ENCODE peak calls at places on chromosomes 4 and X, in nine cellular contexts. C is upper lobe of left lung, B is lower leg skin, U is MCF 10A, W is GM12865, K is AG04450, R is right lobe of liver, E is HCT116, V is WTC11. M is an unnamed sample.

GRCh38 chrX:144219035-144219434 is 335.2 kb downstream of the UBE2NL start:
- DNase-seq in C (no peak), B (no peak), U (peak), W (no peak), K (no peak), R (peak), E (no peak), V (no peak), M (no peak)

GRCh38 chr4:116598980-116599789 is 486.2 kb downstream of the TRAM1L1 start:
- DNase-seq in C (peak), B (no peak), U (no peak), W (no peak), K (no peak), R (peak), E (no peak), V (no peak), M (no peak)

GRCh38 chr4:77699731-77700210 is 94.2 kb downstream of the CXCL13 start:
- DNase-seq in C (no peak), B (no peak), U (peak), W (no peak), K (peak), R (no peak), E (no peak), V (peak), M (no peak)

GRCh38 chrX:6151971-6152370 is 76.7 kb downstream of the NLGN4X start:
- DNase-seq in C (no peak), B (no peak), U (no peak), W (no peak), K (no peak), R (no peak), E (no peak), V (no peak), M (no peak)

GRCh38 chrX:11792461-11793421 is 34.7 kb downstream of the MSL3 start:
- DNase-seq in C (no peak), B (no peak), U (no peak), W (peak), K (no peak), R (no peak), E (no peak), V (no peak), M (no peak)

GRCh38 chrX:15221321-15221720 is 48.6 kb downstream of the ASB9 start:
- DNase-seq in C (no peak), B (no peak), U (no peak), W (no peak), K (no peak), R (no peak), E (no peak), V (no peak), M (no peak)

GRCh38 chr4:152581536-152582160 is 45.8 kb upstream of the FBXW7 start:
- DNase-seq in C (no peak), B (no peak), U (no peak), W (no peak), K (no peak), R (no peak), E (no peak), V (no peak), M (no peak)

GRCh38 chr4:153577053-153577452 is 107.0 kb upstream of the TLR2 start:
- DNase-seq in C (no peak), B (no peak), U (no peak), W (no peak), K (no peak), R (no peak), E (no peak), V (no peak), M (no peak)

GRCh38 chrX:20143539-20143938 is 1.9 kb upstream of the EIF1AX start:
- DNase-seq in C (no peak), B (no peak), U (no peak), W (peak), K (no peak), R (no peak), E (no peak), V (no peak), M (no peak)

GRCh38 chrX:49208399-49208798 is 8.4 kb upstream of the SYP start:
- DNase-seq in C (no peak), B (no peak), U (no peak), W (no peak), K (no peak), R (no peak), E (no peak), V (no peak), M (no peak)

GRCh38 chr4:54050214-54050904 is 14.0 kb downstream of the CHIC2 start:
- DNase-seq in C (no peak), B (no peak), U (no peak), W (no peak), K (peak), R (no peak), E (no peak), V (no peak), M (no peak)

GRCh38 chr4:42420120-42420519 is 22.8 kb downstream of the SHISA3 start:
- DNase-seq in C (no peak), B (no peak), U (no peak), W (no peak), K (no peak), R (no peak), E (no peak), V (no peak), M (no peak)

GRCh38 chrX:68060506-68061205 is 372.6 kb downstream of the OPHN1 start:
- DNase-seq in C (no peak), B (no peak), U (no peak), W (no peak), K (no peak), R (no peak), E (no peak), V (peak), M (no peak)

GRCh38 chrX:14064632-14065432 is 35.1 kb upstream of the GEMIN8 start:
- DNase-seq in C (no peak), B (no peak), U (peak), W (no peak), K (no peak), R (no peak), E (peak), V (no peak), M (no peak)

GRCh38 chrX:34903316-34903715 is 39.3 kb upstream of the FAM47B start:
- DNase-seq in C (no peak), B (no peak), U (peak), W (no peak), K (no peak), R (no peak), E (no peak), V (no peak), M (no peak)

GRCh38 chr4:166723532-166724140 is 510.7 kb downstream of the SPOCK3 start:
- DNase-seq in C (no peak), B (no peak), U (no peak), W (no peak), K (no peak), R (no peak), E (no peak), V (no peak), M (no peak)

GRCh38 chrX:138745215-138745614 is 33.7 kb upstream of the FGF13 start:
- DNase-seq in C (no peak), B (no peak), U (peak), W (peak), K (no peak), R (no peak), E (no peak), V (no peak), M (no peak)

GRCh38 chrX:9882669-9883446 is 84.3 kb upstream of the CLDN34 start:
- DNase-seq in C (no peak), B (no peak), U (no peak), W (no peak), K (no peak), R (no peak), E (no peak), V (no peak), M (no peak)

GRCh38 chrX:78514852-78515251 is 144.3 kb downstream of the RTL3 start:
- DNase-seq in C (no peak), B (no peak), U (peak), W (peak), K (no peak), R (no peak), E (no peak), V (peak), M (no peak)
- TF ChIP-seq CTCF in C (no peak), B (no peak), U (no peak), W (no peak), K (no peak), R (no peak), E (no peak), V (no peak), M (no peak)

GRCh38 chr4:2465032-2465431 is 3.9 kb upstream of the RNF4 start:
- DNase-seq in C (no peak), B (no peak), U (no peak), W (no peak), K (no peak), R (no peak), E (no peak), V (no peak), M (no peak)

GRCh38 chr4:2459589-2460349 is 9.1 kb upstream of the RNF4 start:
- DNase-seq in C (peak), B (no peak), U (no peak), W (no peak), K (no peak), R (peak), E (no peak), V (no peak), M (no peak)

GRCh38 chr4:2462218-2462991 is 6.5 kb upstream of the RNF4 start:
- DNase-seq in C (peak), B (no peak), U (peak), W (peak), K (peak), R (peak), E (peak), V (peak), M (no peak)

GRCh38 chr4:2461246-2461960 is 7.5 kb upstream of the RNF4 start:
- DNase-seq in C (peak), B (no peak), U (no peak), W (no peak), K (no peak), R (no peak), E (no peak), V (no peak), M (no peak)

DNA sequence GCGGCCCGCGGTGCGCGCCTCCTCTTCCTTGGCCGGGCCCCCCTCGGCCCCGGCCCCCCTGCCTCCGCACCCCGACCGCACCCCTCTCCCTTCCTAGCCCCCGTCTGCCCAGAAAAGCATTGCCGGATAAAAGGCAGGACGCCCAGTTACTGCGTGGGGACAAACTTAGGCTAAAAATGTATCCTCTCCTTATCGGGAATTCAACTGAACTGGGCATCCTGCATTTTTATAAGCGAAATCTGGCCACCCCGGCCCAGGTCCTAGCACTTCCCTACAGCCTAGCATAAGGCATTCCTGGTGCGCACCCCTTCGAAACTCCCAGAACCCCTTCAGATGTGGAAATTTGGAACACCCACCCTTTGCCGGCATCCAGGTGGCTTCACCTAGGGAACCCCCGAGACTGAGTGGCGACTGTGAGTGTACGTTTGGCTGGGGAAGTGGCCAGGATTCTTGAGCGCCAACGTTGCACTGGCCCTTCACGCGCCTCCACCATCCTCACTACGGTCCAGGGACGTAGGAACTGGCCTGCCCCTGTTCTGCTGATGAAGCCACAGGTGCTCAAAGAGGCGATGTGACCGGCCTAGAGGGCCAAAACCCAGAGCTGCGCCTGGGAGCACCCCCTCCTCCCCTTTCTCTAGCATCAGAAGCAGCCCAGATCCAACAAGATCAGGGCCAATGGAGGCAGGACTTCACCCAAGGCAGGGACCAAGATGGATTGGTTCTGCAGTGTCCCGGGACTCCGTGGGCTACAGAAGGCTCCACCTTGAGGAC is 5.7 kb upstream of the RNF4 start:
- DNase-seq in C (no peak), B (no peak), U (no peak), W (no peak), K (no peak), R (no peak), E (no peak), V (no peak), M (no peak)
- TF ChIP-seq CTCF in C (no peak), B (no peak), U (no peak), W (no peak), K (no peak), R (no peak), E (no peak), V (no peak), M (no peak)

GRCh38 chrX:42615161-42615563 is 162.8 kb downstream of the PPP1R2C start:
- DNase-seq in C (no peak), B (no peak), U (peak), W (peak), K (no peak), R (no peak), E (peak), V (peak), M (no peak)
- TF ChIP-seq CTCF in C (no peak), B (no peak), U (peak), W (peak), K (no peak), R (no peak), E (no peak), V (no peak), M (no peak)

DNA sequence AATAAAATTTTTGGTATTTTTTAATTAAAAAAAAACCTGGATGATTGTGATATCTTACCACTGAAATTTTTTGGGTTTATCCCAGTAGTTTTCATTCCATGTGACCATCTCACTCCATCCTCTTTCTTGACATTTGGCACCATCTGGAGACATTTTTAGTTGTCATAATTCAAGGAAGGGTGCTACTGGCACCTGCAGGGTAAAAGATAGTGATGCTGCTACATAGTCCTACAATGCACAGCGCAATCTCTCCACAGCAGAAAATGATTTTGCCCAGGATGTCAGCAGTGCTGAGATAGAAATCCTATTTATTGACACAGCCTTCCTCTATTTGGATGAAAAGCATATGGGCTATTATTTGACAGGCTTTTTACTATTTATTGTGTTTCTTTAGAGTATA is 79.3 kb downstream of the RBPJ start:
- DNase-seq in C (no peak), B (no peak), U (no peak), W (no peak), K (no peak), R (no peak), E (no peak), V (no peak), M (no peak)
- TF ChIP-seq CTCF in C (no peak), B (no peak), U (no peak), W (no peak), K (no peak), R (no peak), E (peak), V (no peak), M (no peak)

GRCh38 chrX:123675154-123675553 is 57.7 kb downstream of the THOC2 start:
- DNase-seq in C (no peak), B (no peak), U (no peak), W (no peak), K (no peak), R (no peak), E (no peak), V (no peak), M (no peak)

DNA sequence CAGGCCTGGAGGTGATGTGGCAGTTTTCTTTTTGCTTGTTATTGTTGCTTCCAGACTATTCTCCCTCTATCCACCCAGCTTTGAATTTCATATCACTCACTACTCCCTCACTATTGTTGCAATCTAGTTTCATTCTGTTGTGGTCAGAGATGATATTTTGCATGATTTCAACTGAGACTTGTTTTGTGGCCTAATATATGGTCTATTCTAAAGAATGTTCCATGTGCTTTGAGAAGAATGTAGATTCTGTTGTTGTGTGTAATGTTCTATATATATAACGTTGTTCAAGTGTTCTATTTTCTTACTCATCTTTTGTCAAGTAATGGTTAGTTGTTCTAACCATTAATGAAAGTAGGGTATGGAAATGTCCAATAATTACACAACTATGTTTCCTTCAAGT is 59.0 kb downstream of the THOC2 start:
- DNase-seq in C (no peak), B (no peak), U (no peak), W (peak), K (no peak), R (no peak), E (no peak), V (no peak), M (no peak)
- TF ChIP-seq CTCF in C (no peak), B (no peak), U (no peak), W (no peak), K (no peak), R (no peak), E (no peak), V (no peak), M (no peak)

GRCh38 chr4:101081695-101082369 is 265.5 kb downstream of the PPP3CA start:
- DNase-seq in C (no peak), B (no peak), U (peak), W (no peak), K (no peak), R (no peak), E (no peak), V (no peak), M (no peak)

GRCh38 chr4:101081166-101081565 is 266.2 kb downstream of the PPP3CA start:
- DNase-seq in C (no peak), B (no peak), U (no peak), W (no peak), K (no peak), R (no peak), E (no peak), V (no peak), M (no peak)

GRCh38 chr4:101089168-101089567 is 258.2 kb downstream of the PPP3CA start:
- DNase-seq in C (no peak), B (no peak), U (no peak), W (no peak), K (no peak), R (no peak), E (no peak), V (no peak), M (no peak)

DNA sequence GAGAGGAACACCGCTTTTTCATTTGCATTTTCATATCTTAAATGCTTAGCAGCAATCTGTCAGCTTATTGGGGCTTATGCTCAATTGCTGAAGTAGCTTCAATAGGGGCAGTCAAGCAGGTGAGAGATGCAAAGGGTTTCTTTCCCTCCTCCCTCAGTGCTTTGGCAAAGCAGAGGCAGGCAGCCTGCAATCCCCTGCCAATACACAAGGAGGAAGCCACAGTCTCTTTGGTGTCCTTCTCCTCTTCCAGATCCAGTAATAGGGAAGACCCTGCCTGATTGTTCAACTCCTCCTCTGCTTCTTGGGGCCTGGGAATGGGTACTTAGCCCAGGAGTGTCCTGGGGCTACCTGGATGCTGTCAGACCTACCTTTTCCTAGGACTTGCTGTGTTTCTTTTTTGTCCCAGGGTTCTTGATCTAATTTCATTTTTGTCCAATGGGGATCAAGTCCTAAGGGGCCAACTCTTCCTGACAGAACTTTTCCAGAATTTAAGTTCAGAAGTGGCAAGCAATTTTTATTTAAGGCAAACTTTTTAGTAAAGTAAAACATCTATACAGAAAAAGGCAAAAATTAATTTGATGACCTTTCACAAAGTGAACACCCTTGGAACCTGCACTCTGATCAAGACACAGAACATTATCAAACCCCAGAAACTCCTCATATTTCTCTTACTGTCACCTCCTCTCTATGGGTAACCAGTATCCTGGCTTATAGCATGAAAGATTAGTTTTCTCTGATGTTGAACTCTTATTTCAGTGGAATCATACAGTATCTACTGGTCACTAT is 260.3 kb downstream of the PPP3CA start:
- DNase-seq in C (no peak), B (no peak), U (peak), W (no peak), K (no peak), R (no peak), E (no peak), V (peak), M (no peak)
- TF ChIP-seq CTCF in C (no peak), B (no peak), U (peak), W (no peak), K (peak), R (no peak), E (no peak), V (no peak), M (no peak)

GRCh38 chr4:137226221-137226620 is 306.1 kb downstream of the PCDH18 start:
- DNase-seq in C (no peak), B (no peak), U (no peak), W (no peak), K (no peak), R (no peak), E (no peak), V (no peak), M (no peak)

GRCh38 chr4:137226900-137227299 is 305.4 kb downstream of the PCDH18 start:
- DNase-seq in C (no peak), B (no peak), U (peak), W (peak), K (no peak), R (no peak), E (peak), V (no peak), M (no peak)
- TF ChIP-seq CTCF in C (no peak), B (no peak), U (peak), W (peak), K (peak), R (no peak), E (peak), V (no peak), M (no peak)

GRCh38 chr4:85658766-85659439 is 184.0 kb downstream of the ARHGAP24 start:
- DNase-seq in C (no peak), B (no peak), U (no peak), W (no peak), K (no peak), R (no peak), E (no peak), V (no peak), M (no peak)
- TF ChIP-seq CTCF in C (no peak), B (no peak), U (no peak), W (no peak), K (no peak), R (no peak), E (no peak), V (no peak), M (no peak)

GRCh38 chrX:119870626-119871131 is 854 bp downstream of the RNF113A start:
- DNase-seq in C (no peak), B (no peak), U (no peak), W (peak), K (no peak), R (no peak), E (no peak), V (no peak), M (no peak)
- TF ChIP-seq CTCF in C (no peak), B (no peak), U (no peak), W (no peak), K (no peak), R (no peak), E (no peak), V (no peak), M (no peak)